ENCODE peak calls at places on chromosomes 4 and X, in five cellular contexts. F, O, I, Z and J are unnamed samples. For H3K9me3 and H3K79me2, the result is how much of the 10 kb centered on the place peaks cover.

GRCh38 chr4:139935911-139936310 is 218.1 kb downstream of the MAML3 start:
- DNase-seq in O (no peak), I (no peak), Z (no peak), F (no peak), J (no peak)

GRCh38 chr4:186249785-186250739 is 15.9 kb upstream of the F11 start:
- DNase-seq in O (no peak), F (no peak), I (no peak), Z (peak), J (peak)

GRCh38 chr4:82948647-82949204 is 48.2 kb downstream of the THAP9 start:
- DNase-seq in O (no peak), I (no peak), F (no peak), Z (peak), J (peak)

GRCh38 chrX:13721819-13722527 is 12.4 kb downstream of the TRAPPC2 start:
- DNase-seq in Z (peak), O (no peak), I (no peak), F (no peak), J (peak)

GRCh38 chr4:53653484-53654053 is 62.3 kb upstream of the LNX1 start:
- DNase-seq in Z (peak), O (peak), I (no peak), F (no peak), J (no peak)

GRCh38 chr4:175273995-175274753 is 356.0 kb downstream of the ADAM29 start:
- DNase-seq in I (no peak), Z (no peak), F (no peak), O (no peak), J (peak)

GRCh38 chr4:22634541-22635181 is 58.1 kb upstream of the GBA3 start:
- DNase-seq in Z (peak), F (no peak), O (no peak), I (no peak), J (no peak)

GRCh38 chrX:28590394-28590793 is 3.1 kb downstream of the IL1RAPL1 start:
- DNase-seq in Z (no peak), O (no peak), F (no peak), I (no peak), J (peak)

GRCh38 chr4:76377922-76378321 is 43.0 kb downstream of the CCDC158 start:
- DNase-seq in F (peak), Z (peak), I (no peak), O (no peak), J (peak)

GRCh38 chr4:114383721-114384120 is 214.9 kb upstream of the UGT8 start:
- DNase-seq in Z (peak), I (no peak), F (peak), O (no peak), J (peak)

GRCh38 chr4:1072830-1073446 is 40.4 kb downstream of the RNF212 start:
- DNase-seq in O (no peak), I (peak), F (peak), Z (peak), J (peak)

GRCh38 chr4:64340243-64341110 is 68.8 kb downstream of the TECRL start:
- DNase-seq in Z (no peak), F (no peak), O (no peak), I (no peak), J (no peak)

GRCh38 chr4:110490109-110490508 is 14.2 kb downstream of the ENPEP start:
- DNase-seq in O (no peak), I (no peak), F (no peak), Z (no peak), J (no peak)

GRCh38 chrX:39453847-39454645 is 643.7 kb downstream of the BCOR start:
- DNase-seq in Z (no peak), F (no peak), O (no peak), I (no peak), J (no peak)

GRCh38 chr4:112895785-112896184 is 153.7 kb upstream of the ANK2 start:
- DNase-seq in O (peak), I (no peak), Z (peak), F (no peak), J (peak)

GRCh38 chr4:100175853-100176252 is 14.4 kb downstream of the DDIT4L start:
- DNase-seq in O (no peak), I (no peak), F (no peak), Z (no peak), J (no peak)

GRCh38 chr4:947491-947971 is 15.3 kb downstream of the TMEM175 start:
- DNase-seq in O (no peak), F (no peak), I (no peak), Z (no peak), J (no peak)

GRCh38 chr4:158043971-158044618 is 128.7 kb downstream of the GASK1B start:
- DNase-seq in I (no peak), F (no peak), O (no peak), Z (no peak), J (no peak)

GRCh38 chr4:167989815-167990214 is 102.5 kb upstream of the ANXA10 start:
- DNase-seq in F (peak), Z (peak), I (no peak), O (no peak), J (no peak)

GRCh38 chr4:33930497-33930896 is 2313.8 kb downstream of the ARAP2 start:
- DNase-seq in I (no peak), Z (peak), O (no peak), F (no peak), J (peak)

GRCh38 chr4:148375581-148375980 is 66.6 kb downstream of the NR3C2 start:
- DNase-seq in I (no peak), Z (no peak), O (no peak), F (no peak), J (no peak)

GRCh38 chr4:113684534-113685091 is 76.9 kb downstream of the CAMK2D start:
- DNase-seq in O (no peak), I (no peak), F (no peak), Z (peak), J (peak)

GRCh38 chr4:2788532-2789103 is 4.3 kb upstream of the SH3BP2 start:
- DNase-seq in Z (peak), F (no peak), I (no peak), O (no peak), J (no peak)

GRCh38 chr4:75895744-75896314 is 6.4 kb downstream of the PPEF2 start:
- DNase-seq in O (no peak), Z (peak), F (peak), I (peak), J (no peak)

GRCh38 chrX:38489341-38489740 is 72.0 kb upstream of the TSPAN7 start:
- DNase-seq in O (no peak), Z (no peak), I (no peak), F (no peak), J (no peak)

GRCh38 chrX:14718403-14718802 is 154.5 kb downstream of the FANCB start:
- DNase-seq in I (no peak), O (no peak), F (no peak), Z (peak), J (peak)

GRCh38 chr4:127870688-127871087 is 10.0 kb upstream of the PLK4 start:
- DNase-seq in I (no peak), F (no peak), Z (peak), O (no peak), J (peak)

GRCh38 chrX:19839770-19840254 is 47.6 kb downstream of the SH3KBP1 start:
- DNase-seq in F (peak), Z (no peak), I (peak), O (peak), J (peak)

GRCh38 chr4:78205601-78206000 is 148.5 kb downstream of the FRAS1 start:
- DNase-seq in Z (no peak), F (no peak), I (peak), O (no peak), J (no peak)

GRCh38 chrX:155105919-155106318 is 34.6 kb downstream of the BRCC3 start:
- DNase-seq in F (no peak), Z (no peak), O (no peak), I (no peak), J (no peak)

GRCh38 chr4:25406081-25406692 is 29.1 kb downstream of the ANAPC4 start:
- DNase-seq in F (no peak), O (no peak), I (no peak), Z (peak), J (peak)

GRCh38 chr4:2067446-2068197 is 8.5 kb downstream of the NAT8L start:
- DNase-seq in I (no peak), Z (no peak), F (no peak), O (no peak), J (no peak)

GRCh38 chrX:95427389-95427788 is 1257.3 kb upstream of the DIAPH2 start:
- DNase-seq in Z (peak), I (no peak), F (no peak), O (no peak), J (peak)

GRCh38 chr4:139550724-139551429 is 5.1 kb downstream of the SETD7 start:
- DNase-seq in I (no peak), O (no peak), Z (peak), F (no peak), J (peak)

GRCh38 chr4:138426751-138427150 is 184.6 kb upstream of the SLC7A11 start:
- DNase-seq in F (no peak), Z (no peak), O (no peak), I (no peak), J (no peak)

GRCh38 chr4:116374815-116375214 is 710.6 kb downstream of the TRAM1L1 start:
- DNase-seq in O (no peak), I (no peak), F (no peak), Z (no peak), J (no peak)

DNA sequence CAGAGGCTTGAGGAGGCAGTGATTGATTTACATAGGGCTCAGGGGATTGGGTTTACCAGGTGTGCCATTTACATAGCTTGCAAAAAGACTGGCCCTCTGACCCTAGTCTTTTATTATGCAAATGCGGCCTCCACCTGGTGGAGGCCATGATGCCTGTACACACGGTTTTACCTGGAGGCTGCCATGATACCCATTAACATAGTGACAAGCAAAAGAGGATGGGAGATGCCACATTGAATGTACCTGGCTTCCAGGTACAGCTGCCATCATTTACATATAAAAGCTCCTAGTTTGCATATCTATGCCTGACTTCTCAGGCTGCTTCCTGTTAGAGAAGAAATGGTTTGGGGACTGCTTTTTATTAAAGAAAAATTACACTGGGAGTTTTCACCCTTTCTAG is 72.0 kb downstream of the NEXMIF start:
- DNase-seq in O (no peak), I (no peak), F (no peak), Z (no peak), J (no peak)
- H3K9me3 ChIP-seq in O (under half), I (under half), F (under half), Z (under half), J (under half)

DNA sequence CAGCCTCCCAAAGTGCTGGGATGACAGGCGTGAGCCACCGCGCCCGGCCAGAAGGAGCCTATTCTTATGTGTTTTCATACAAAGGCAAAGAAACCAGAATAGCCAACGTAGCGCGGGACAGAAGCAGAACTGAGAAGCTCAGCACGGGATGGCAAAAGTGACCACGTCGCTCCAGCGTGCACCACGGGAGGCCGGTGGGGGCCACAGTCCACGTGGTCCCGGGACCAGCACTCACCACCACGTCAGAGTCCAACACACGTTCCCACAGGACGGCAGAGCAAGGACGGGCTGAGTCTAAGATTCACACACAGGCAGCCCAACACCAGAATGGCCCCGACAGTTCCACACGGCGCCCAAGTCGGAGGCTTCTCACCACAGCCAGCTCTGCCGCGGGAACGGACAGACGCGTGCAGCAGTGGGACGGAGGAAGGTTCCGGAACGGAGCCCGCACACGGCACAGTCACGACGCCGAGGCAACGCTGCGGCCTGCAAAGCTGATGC is 18.8 kb upstream of the GTPBP6 start:
- DNase-seq in I (no peak), F (no peak), O (no peak), Z (no peak), J (no peak)
- H3K79me2 ChIP-seq in I (under half), F (under half), O (under half), Z (under half), J (under half)

GRCh38 chr4:13178621-13179020 is 305.5 kb downstream of the RAB28 start:
- DNase-seq in I (no peak), O (no peak), F (no peak), Z (no peak), J (no peak)

GRCh38 chr4:13182136-13182535 is 302.0 kb downstream of the RAB28 start:
- DNase-seq in I (no peak), Z (peak), O (no peak), F (no peak), J (peak)

GRCh38 chr4:13184199-13184598 is 299.9 kb downstream of the RAB28 start:
- DNase-seq in I (no peak), Z (no peak), O (no peak), F (no peak), J (no peak)
- H3K27ac ChIP-seq in I (no peak), Z (no peak), O (no peak), F (no peak), J (no peak)

DNA sequence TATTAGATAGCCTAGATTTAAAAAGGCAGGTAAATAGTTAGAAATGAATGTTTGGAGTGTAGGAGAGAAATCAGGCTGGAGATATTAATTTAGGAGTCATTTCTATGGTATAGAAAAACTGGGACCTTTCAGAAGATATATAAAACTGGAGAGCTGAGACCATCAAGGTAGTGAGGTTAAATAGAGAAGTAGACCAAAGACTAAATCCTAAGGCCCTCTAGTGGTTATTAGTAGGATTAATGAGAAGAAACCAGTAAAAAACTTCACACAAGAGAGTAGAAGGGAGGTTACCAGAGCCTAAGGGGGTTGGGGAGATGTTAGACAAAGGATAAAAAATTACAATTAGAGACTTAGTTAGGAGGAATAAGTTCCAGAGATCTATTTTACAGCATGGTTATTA is 351.0 kb upstream of the SPANXN1 start:
- DNase-seq in O (no peak), I (no peak), F (no peak), Z (peak), J (no peak)
- H3K9me3 ChIP-seq in O (under half), I (under half), F (under half), Z (under half), J (under half)

GRCh38 chrX:70264784-70265183 is 3.4 kb upstream of the ARR3 start:
- DNase-seq in Z (no peak), F (no peak), O (no peak), I (no peak), J (no peak)

GRCh38 chrX:70260104-70260503 is at the start of gene P2RY4:
- DNase-seq in F (no peak), I (no peak), O (no peak), Z (no peak), J (no peak)

GRCh38 chrX:70268034-70268433 is at the start of gene ARR3:
- DNase-seq in O (no peak), Z (no peak), I (no peak), F (no peak), J (no peak)

GRCh38 chrX:70257599-70258288 is 2.3 kb downstream of the P2RY4 start:
- DNase-seq in O (no peak), Z (no peak), I (no peak), F (no peak), J (no peak)

DNA sequence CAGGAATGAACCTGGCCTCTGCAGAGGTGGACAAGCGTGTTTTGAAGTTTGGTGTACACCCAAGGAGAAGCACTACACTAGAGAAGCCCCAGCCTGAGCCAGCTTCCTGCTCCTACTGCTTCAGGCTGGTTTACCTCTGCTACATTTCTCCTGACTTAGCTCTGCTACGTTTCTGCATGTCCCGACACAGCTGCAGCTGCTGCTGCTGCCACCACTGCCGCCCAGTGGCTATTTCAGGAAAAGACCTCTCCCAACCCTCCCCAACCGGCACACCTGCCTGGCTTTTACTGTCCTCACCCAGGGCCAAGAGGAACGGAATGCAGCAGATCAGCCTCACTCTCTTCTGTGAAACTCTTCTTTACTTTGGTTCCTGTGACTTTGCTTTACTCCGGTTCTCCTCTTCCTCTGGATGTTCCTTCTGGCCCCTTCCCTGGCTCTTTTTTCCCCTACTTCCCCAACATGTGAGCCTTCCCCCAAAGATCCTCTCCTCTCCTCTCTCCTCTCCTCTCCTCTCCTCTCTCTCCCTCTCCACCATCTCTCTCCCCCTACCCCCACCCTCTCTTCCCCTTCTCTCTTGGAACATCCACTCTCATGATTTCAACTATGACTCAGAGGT is 3.1 kb upstream of the P2RY4 start:
- DNase-seq in Z (peak), O (no peak), I (peak), F (no peak), J (peak)
- H3K79me2 ChIP-seq in Z (under half), O (under half), I (under half), F (under half), J (under half)